ENCODE peak calls at places on chromosomes 2 and 18, in six cellular contexts. W, E, O, C, R and Z are unnamed samples.

GRCh38 chr2:44620189-44620990 is 258.6 kb downstream of the CAMKMT start:
- DNase-seq in W (no peak), E (no peak), O (no peak), C (no peak), R (no peak), Z (no peak)

GRCh38 chr2:95296036-95296435 is 1.1 kb upstream of the KCNIP3 start:
- DNase-seq in W (no peak), E (no peak), O (no peak), C (no peak), R (no peak), Z (no peak)

GRCh38 chr18:63111549-63112402 is 207.8 kb downstream of the BCL2 start:
- DNase-seq in W (no peak), E (no peak), O (no peak), C (no peak), R (no peak), Z (no peak)

GRCh38 chr18:57913686-57914085 is 110.6 kb upstream of the ATP8B1 start:
- DNase-seq in W (no peak), E (no peak), O (no peak), C (no peak), R (no peak), Z (no peak)

GRCh38 chr2:215746507-215747243 is 266.7 kb downstream of the MREG start:
- DNase-seq in W (no peak), E (no peak), O (no peak), C (no peak), R (no peak), Z (no peak)

GRCh38 chr2:213152065-213152794 is 818 bp upstream of the IKZF2 start:
- DNase-seq in W (peak; percentile 41), E (peak; percentile 54), O (peak; percentile 71), C (no peak), R (peak; percentile 82), Z (peak; percentile 85)

GRCh38 chr2:219737270-219737691 is 109.9 kb downstream of the SLC4A3 start:
- DNase-seq in W (peak; percentile 5), E (peak; percentile 11), O (peak; percentile 22), C (no peak), R (no peak), Z (no peak)

GRCh38 chr2:221129657-221130056 is 442.4 kb downstream of the EPHA4 start:
- DNase-seq in W (no peak), E (no peak), O (no peak), C (no peak), R (no peak), Z (no peak)

GRCh38 chr18:45626330-45627203 is 11.3 kb downstream of the SLC14A2 start:
- DNase-seq in W (no peak), E (no peak), O (no peak), C (no peak), R (no peak), Z (no peak)

GRCh38 chr2:205775091-205775876 is 93.0 kb downstream of the NRP2 start:
- DNase-seq in W (no peak), E (no peak), O (peak; percentile 44), C (no peak), R (no peak), Z (no peak)

GRCh38 chr2:111702809-111703196 is 181.2 kb downstream of the ANAPC1 start:
- DNase-seq in W (no peak), E (no peak), O (no peak), C (no peak), R (no peak), Z (no peak)

GRCh38 chr2:231900486-231900942 is 25.7 kb downstream of the NPPC start:
- DNase-seq in W (no peak), E (peak; percentile 11), O (peak; percentile 64), C (peak; percentile 25), R (peak; percentile 84), Z (peak; percentile 85)

GRCh38 chr2:128028668-128029054 is 802 bp upstream of the SAP130 start:
- DNase-seq in W (no peak), E (no peak), O (no peak), C (no peak), R (no peak), Z (no peak)

GRCh38 chr2:193808877-193809276 is 1614.1 kb upstream of the TMEFF2 start:
- DNase-seq in W (no peak), E (no peak), O (no peak), C (no peak), R (no peak), Z (no peak)

GRCh38 chr2:40343904-40344303 is 108.0 kb downstream of the SLC8A1 start:
- DNase-seq in W (no peak), E (no peak), O (no peak), C (no peak), R (no peak), Z (no peak)

GRCh38 chr2:223055140-223055539 is 3.1 kb downstream of the KCNE4 start:
- DNase-seq in W (no peak), E (no peak), O (peak; percentile 57), C (no peak), R (no peak), Z (no peak)

GRCh38 chr2:226131299-226131784 is 668.3 kb downstream of the IRS1 start:
- DNase-seq in W (no peak), E (no peak), O (no peak), C (no peak), R (no peak), Z (peak; percentile 68)

GRCh38 chr2:157173740-157174184 is 83.7 kb upstream of the GALNT5 start:
- DNase-seq in W (no peak), E (peak; percentile 98), O (peak; percentile 98), C (no peak), R (no peak), Z (no peak)

GRCh38 chr2:162732946-162733698 is 105.4 kb downstream of the KCNH7 start:
- DNase-seq in W (peak; percentile 76), E (no peak), O (no peak), C (no peak), R (no peak), Z (no peak)

GRCh38 chr2:188378551-188378950 is 86.9 kb downstream of the GULP1 start:
- DNase-seq in W (no peak), E (no peak), O (no peak), C (no peak), R (no peak), Z (no peak)

GRCh38 chr2:20586379-20586715 is 64.6 kb downstream of the HS1BP3 start:
- DNase-seq in W (no peak), E (no peak), O (no peak), C (no peak), R (no peak), Z (no peak)

GRCh38 chr2:144431384-144431783 is 88.5 kb downstream of the ZEB2 start:
- DNase-seq in W (peak; percentile 90), E (no peak), O (no peak), C (no peak), R (no peak), Z (no peak)

GRCh38 chr2:28004086-28004485 is 113.6 kb downstream of the BABAM2 start:
- DNase-seq in W (no peak), E (peak; percentile 72), O (peak; percentile 79), C (no peak), R (no peak), Z (no peak)

GRCh38 chr2:242085941-242086621 is 216.6 kb downstream of the RTP5 start:
- DNase-seq in W (no peak), E (no peak), O (peak; percentile 28), C (peak; percentile 11), R (peak; percentile 81), Z (peak; percentile 59)

GRCh38 chr2:150351922-150352321 is 135.5 kb downstream of the RND3 start:
- DNase-seq in W (no peak), E (no peak), O (no peak), C (no peak), R (no peak), Z (no peak)

GRCh38 chr2:47656715-47657600 is 126.0 kb upstream of the MSH6 start:
- DNase-seq in W (no peak), E (no peak), O (no peak), C (no peak), R (no peak), Z (no peak)

GRCh38 chr2:10332402-10333246 is 29.9 kb downstream of the HPCAL1 start:
- DNase-seq in W (no peak), E (no peak), O (peak; percentile 45), C (no peak), R (no peak), Z (no peak)

GRCh38 chr2:35421485-35421884 is 934.1 kb upstream of the CRIM1 start:
- DNase-seq in W (no peak), E (no peak), O (no peak), C (no peak), R (no peak), Z (no peak)

GRCh38 chr2:189287982-189288494 is 108.5 kb upstream of the COL5A2 start:
- DNase-seq in W (peak; percentile 46), E (peak; percentile 65), O (peak; percentile 86), C (no peak), R (no peak), Z (no peak)